ENCODE peak calls at places on chromosomes 2 and 18, in five cellular contexts. One of them, this sample, is unnamed.

GRCh38 chr2:146527166-146527565 is 1317.7 kb upstream of the ACVR2A start:
- DNase-seq in nephron progenitor cell: no peak
- DNase-seq in AG09309: peak
- DNase-seq in GM12864: no peak
- DNase-seq in upper lobe of right lung: no peak
- DNase-seq in this sample: no peak

GRCh38 chr2:120956486-120957156 is 221.0 kb downstream of the GLI2 start:
- DNase-seq in nephron progenitor cell: no peak
- DNase-seq in AG09309: no peak
- DNase-seq in upper lobe of right lung: no peak
- DNase-seq in GM12864: no peak
- DNase-seq in this sample: no peak

GRCh38 chr2:35099345-35099744 is 1256.2 kb upstream of the CRIM1 start:
- DNase-seq in AG09309: no peak
- DNase-seq in nephron progenitor cell: no peak
- DNase-seq in upper lobe of right lung: no peak
- DNase-seq in GM12864: no peak
- DNase-seq in this sample: no peak

GRCh38 chr2:67510745-67511144 is 113.6 kb downstream of the ETAA1 start:
- DNase-seq in GM12864: no peak
- DNase-seq in upper lobe of right lung: no peak
- DNase-seq in AG09309: peak
- DNase-seq in nephron progenitor cell: no peak
- DNase-seq in this sample: no peak

GRCh38 chr18:33201509-33201926 is 239.0 kb downstream of the CCDC178 start:
- DNase-seq in upper lobe of right lung: no peak
- DNase-seq in GM12864: no peak
- DNase-seq in AG09309: no peak
- DNase-seq in nephron progenitor cell: peak
- DNase-seq in this sample: no peak

GRCh38 chr2:24411488-24412146 is 51.3 kb upstream of the ITSN2 start:
- DNase-seq in AG09309: no peak
- DNase-seq in nephron progenitor cell: no peak
- DNase-seq in GM12864: no peak
- DNase-seq in upper lobe of right lung: no peak
- DNase-seq in this sample: no peak

GRCh38 chr2:219497495-219498279 is 1.0 kb upstream of the GMPPA start:
- DNase-seq in GM12864: peak
- DNase-seq in nephron progenitor cell: peak
- DNase-seq in AG09309: peak
- DNase-seq in upper lobe of right lung: peak
- DNase-seq in this sample: peak

GRCh38 chr2:190860985-190861721 is 19.5 kb upstream of the GLS start:
- DNase-seq in GM12864: no peak
- DNase-seq in AG09309: peak
- DNase-seq in nephron progenitor cell: no peak
- DNase-seq in upper lobe of right lung: no peak
- DNase-seq in this sample: no peak

GRCh38 chr18:54232485-54233227 is 8.2 kb upstream of the MBD2 start:
- DNase-seq in upper lobe of right lung: no peak
- DNase-seq in nephron progenitor cell: no peak
- DNase-seq in AG09309: no peak
- DNase-seq in GM12864: no peak
- DNase-seq in this sample: no peak

GRCh38 chr2:32741575-32741974 is 113.7 kb downstream of the TTC27 start:
- DNase-seq in upper lobe of right lung: no peak
- DNase-seq in nephron progenitor cell: no peak
- DNase-seq in GM12864: no peak
- DNase-seq in AG09309: no peak
- DNase-seq in this sample: no peak

GRCh38 chr2:128178650-128179460 is 87.9 kb downstream of the UGGT1 start:
- DNase-seq in AG09309: peak
- DNase-seq in GM12864: peak
- DNase-seq in nephron progenitor cell: peak
- DNase-seq in upper lobe of right lung: no peak
- DNase-seq in this sample: peak

GRCh38 chr18:79510046-79510685 is 114.4 kb downstream of the NFATC1 start:
- DNase-seq in nephron progenitor cell: no peak
- DNase-seq in AG09309: no peak
- DNase-seq in GM12864: no peak
- DNase-seq in upper lobe of right lung: peak
- DNase-seq in this sample: no peak

GRCh38 chr2:74391209-74391579 is 11.1 kb upstream of the DCTN1 start:
- DNase-seq in AG09309: no peak
- DNase-seq in nephron progenitor cell: no peak
- DNase-seq in upper lobe of right lung: no peak
- DNase-seq in GM12864: no peak
- DNase-seq in this sample: no peak

GRCh38 chr2:109069430-109070194 is 59.4 kb upstream of the SH3RF3 start:
- DNase-seq in nephron progenitor cell: no peak
- DNase-seq in upper lobe of right lung: no peak
- DNase-seq in AG09309: no peak
- DNase-seq in GM12864: no peak
- DNase-seq in this sample: no peak

GRCh38 chr2:220966636-220967035 is 605.5 kb downstream of the EPHA4 start:
- DNase-seq in AG09309: peak
- DNase-seq in GM12864: no peak
- DNase-seq in nephron progenitor cell: no peak
- DNase-seq in upper lobe of right lung: no peak
- DNase-seq in this sample: no peak

GRCh38 chr18:23200751-23201150 is 65.5 kb downstream of the CABLES1 start:
- DNase-seq in AG09309: no peak
- DNase-seq in nephron progenitor cell: no peak
- DNase-seq in GM12864: no peak
- DNase-seq in upper lobe of right lung: no peak
- DNase-seq in this sample: no peak

GRCh38 chr2:7899241-7899640 is 782.6 kb upstream of the ID2 start:
- DNase-seq in AG09309: no peak
- DNase-seq in upper lobe of right lung: no peak
- DNase-seq in GM12864: no peak
- DNase-seq in nephron progenitor cell: no peak
- DNase-seq in this sample: no peak

GRCh38 chr2:101630224-101630949 is 67.1 kb upstream of the MAP4K4 start:
- DNase-seq in upper lobe of right lung: peak
- DNase-seq in AG09309: no peak
- DNase-seq in GM12864: no peak
- DNase-seq in nephron progenitor cell: no peak
- DNase-seq in this sample: no peak

GRCh38 chr2:79855264-79856006 is 342.6 kb downstream of the CTNNA2 start:
- DNase-seq in AG09309: no peak
- DNase-seq in nephron progenitor cell: no peak
- DNase-seq in GM12864: no peak
- DNase-seq in upper lobe of right lung: no peak
- DNase-seq in this sample: no peak

GRCh38 chr2:74497777-74498499 is 1.5 kb downstream of the LBX2 start:
- DNase-seq in GM12864: no peak
- DNase-seq in upper lobe of right lung: peak
- DNase-seq in nephron progenitor cell: peak
- DNase-seq in AG09309: no peak
- DNase-seq in this sample: peak

GRCh38 chr2:200383380-200384110 is 77.1 kb downstream of the SPATS2L start:
- DNase-seq in nephron progenitor cell: no peak
- DNase-seq in AG09309: peak
- DNase-seq in GM12864: peak
- DNase-seq in upper lobe of right lung: no peak
- DNase-seq in this sample: peak

GRCh38 chr2:55408946-55409868 is 10.4 kb downstream of the CCDC88A start:
- DNase-seq in AG09309: no peak
- DNase-seq in GM12864: no peak
- DNase-seq in upper lobe of right lung: no peak
- DNase-seq in nephron progenitor cell: no peak
- DNase-seq in this sample: no peak
- TF ChIP-seq CTCF in AG09309: no peak
- TF ChIP-seq CTCF in GM12864: no peak
- TF ChIP-seq CTCF in upper lobe of right lung: no peak
- TF ChIP-seq CTCF in nephron progenitor cell: no peak
- TF ChIP-seq CTCF in this sample: no peak

GRCh38 chr2:226904592-226904991 is 68.7 kb downstream of the RHBDD1 start:
- DNase-seq in upper lobe of right lung: no peak
- DNase-seq in nephron progenitor cell: no peak
- DNase-seq in AG09309: no peak
- DNase-seq in GM12864: peak
- DNase-seq in this sample: peak

GRCh38 chr2:226898925-226899324 is 63.1 kb downstream of the RHBDD1 start:
- DNase-seq in GM12864: no peak
- DNase-seq in upper lobe of right lung: no peak
- DNase-seq in AG09309: no peak
- DNase-seq in nephron progenitor cell: no peak
- DNase-seq in this sample: no peak

GRCh38 chr2:226903179-226903578 is 67.3 kb downstream of the RHBDD1 start:
- DNase-seq in nephron progenitor cell: no peak
- DNase-seq in AG09309: peak
- DNase-seq in GM12864: no peak
- DNase-seq in upper lobe of right lung: no peak
- DNase-seq in this sample: no peak

GRCh38 chr2:226905718-226906438 is 70.0 kb downstream of the RHBDD1 start:
- DNase-seq in AG09309: no peak
- DNase-seq in GM12864: peak
- DNase-seq in nephron progenitor cell: no peak
- DNase-seq in upper lobe of right lung: no peak
- DNase-seq in this sample: peak

DNA sequence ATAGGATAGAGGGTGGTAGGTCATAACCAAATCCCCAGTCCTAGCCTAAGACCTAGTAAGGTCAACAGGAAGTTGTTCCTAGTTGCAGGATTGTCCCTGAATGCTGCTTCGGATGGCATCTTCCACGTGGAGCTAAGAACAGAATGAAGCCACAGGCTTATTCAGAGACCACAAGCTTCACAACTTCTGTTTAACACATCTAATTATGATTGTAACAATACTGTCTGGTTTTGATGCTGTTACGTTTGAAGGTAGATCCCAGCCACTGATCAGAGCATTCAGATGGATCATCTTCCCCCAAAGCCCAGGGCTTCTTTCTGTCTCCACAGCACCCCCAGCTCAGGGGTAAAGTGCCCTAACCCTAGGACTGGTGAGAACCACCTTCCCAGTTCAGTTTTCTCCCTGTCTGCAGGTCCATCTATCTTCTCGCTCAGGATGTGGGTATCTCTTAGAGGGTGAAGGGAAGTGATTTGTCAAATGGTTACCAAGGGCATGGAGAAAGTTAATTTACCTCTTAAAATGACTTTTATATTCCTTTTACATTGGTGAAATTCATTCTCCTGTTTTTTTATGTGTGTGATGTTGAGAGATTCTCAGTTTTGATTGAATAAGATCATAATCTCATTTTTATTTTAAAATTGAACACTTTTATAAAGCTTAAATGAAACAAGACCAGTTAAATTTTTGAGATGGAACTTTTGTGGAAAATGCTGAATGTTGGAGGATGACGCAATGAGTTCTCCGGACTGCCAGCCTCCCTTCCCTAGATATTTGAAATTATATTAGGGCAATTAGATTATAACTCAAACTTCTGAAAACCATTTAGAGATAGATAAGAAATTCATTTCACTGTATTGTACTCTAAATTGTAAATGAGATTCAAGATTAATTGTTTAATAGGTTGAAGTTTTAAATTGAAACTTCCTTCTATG is 66.5 kb downstream of the RHBDD1 start:
- DNase-seq in GM12864: no peak
- DNase-seq in upper lobe of right lung: no peak
- DNase-seq in nephron progenitor cell: no peak
- DNase-seq in AG09309: no peak
- DNase-seq in this sample: no peak
- TF ChIP-seq CTCF in GM12864: no peak
- TF ChIP-seq CTCF in upper lobe of right lung: no peak
- TF ChIP-seq CTCF in nephron progenitor cell: no peak
- TF ChIP-seq CTCF in AG09309: no peak
- TF ChIP-seq CTCF in this sample: no peak

DNA sequence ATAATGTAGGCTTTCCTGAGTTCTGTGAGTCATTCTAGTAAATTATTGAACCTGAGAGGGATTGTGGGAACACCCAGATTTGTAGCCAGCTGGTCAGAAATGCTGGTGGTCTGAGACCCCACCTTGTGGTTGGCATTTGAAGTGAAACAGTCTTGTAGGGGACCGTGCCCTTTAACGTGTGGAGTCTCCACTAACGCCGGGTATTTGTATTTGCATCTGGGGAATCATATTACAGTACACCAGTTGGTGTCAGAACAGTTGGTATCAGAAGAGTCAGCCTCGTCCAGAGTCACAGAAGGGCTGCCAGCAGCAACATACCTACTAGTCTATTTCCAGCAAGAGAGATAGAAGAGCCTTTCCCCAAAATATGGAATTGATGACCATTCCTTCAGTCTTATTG is 38.3 kb upstream of the PTPN4 start:
- DNase-seq in nephron progenitor cell: no peak
- DNase-seq in GM12864: no peak
- DNase-seq in upper lobe of right lung: no peak
- DNase-seq in AG09309: no peak
- DNase-seq in this sample: no peak
- TF ChIP-seq CTCF in nephron progenitor cell: no peak
- TF ChIP-seq CTCF in GM12864: no peak
- TF ChIP-seq CTCF in upper lobe of right lung: no peak
- TF ChIP-seq CTCF in AG09309: no peak
- TF ChIP-seq CTCF in this sample: no peak

GRCh38 chr18:63069496-63069895 is 250.1 kb downstream of the BCL2 start:
- DNase-seq in AG09309: no peak
- DNase-seq in nephron progenitor cell: no peak
- DNase-seq in upper lobe of right lung: no peak
- DNase-seq in GM12864: no peak
- DNase-seq in this sample: no peak

GRCh38 chr18:63071566-63072175 is 247.9 kb downstream of the BCL2 start:
- DNase-seq in GM12864: no peak
- DNase-seq in nephron progenitor cell: peak
- DNase-seq in AG09309: no peak
- DNase-seq in upper lobe of right lung: no peak
- DNase-seq in this sample: no peak

GRCh38 chr18:63074987-63075404 is 244.6 kb downstream of the BCL2 start:
- DNase-seq in AG09309: no peak
- DNase-seq in nephron progenitor cell: peak
- DNase-seq in GM12864: no peak
- DNase-seq in upper lobe of right lung: peak
- DNase-seq in this sample: peak

GRCh38 chr18:63070750-63071502 is 248.6 kb downstream of the BCL2 start:
- DNase-seq in nephron progenitor cell: no peak
- DNase-seq in AG09309: no peak
- DNase-seq in GM12864: no peak
- DNase-seq in upper lobe of right lung: no peak
- DNase-seq in this sample: no peak

DNA sequence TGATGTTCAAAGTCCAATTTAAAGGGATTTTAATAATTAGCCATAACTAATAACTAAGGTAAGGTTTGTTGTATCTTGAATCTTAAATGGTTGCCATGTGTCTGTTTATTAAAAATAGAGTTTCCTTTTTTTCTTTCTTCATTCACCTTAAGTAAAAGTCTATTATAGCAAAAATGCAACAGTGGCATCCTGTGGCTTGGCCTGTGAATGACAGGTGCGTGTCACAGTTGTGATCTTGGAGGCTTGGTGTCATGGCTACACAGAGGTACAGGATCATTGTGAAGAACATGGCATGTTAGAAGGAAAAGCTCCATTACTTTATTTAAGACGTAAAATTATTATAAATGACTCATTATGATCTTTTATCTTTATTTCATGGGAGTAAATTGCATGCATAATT is 246.1 kb downstream of the BCL2 start:
- DNase-seq in AG09309: no peak
- DNase-seq in GM12864: peak
- DNase-seq in nephron progenitor cell: no peak
- DNase-seq in upper lobe of right lung: no peak
- DNase-seq in this sample: peak
- TF ChIP-seq CTCF in AG09309: no peak
- TF ChIP-seq CTCF in GM12864: peak
- TF ChIP-seq CTCF in nephron progenitor cell: no peak
- TF ChIP-seq CTCF in upper lobe of right lung: no peak
- TF ChIP-seq CTCF in this sample: peak

This sample was measured in GM13976.